ENCODE peak calls at places on chromosome 4, in seven cellular contexts. N is brain microvascular endothelial cell, F is tibial artery, C is HCT116, O is AG10803, B is transverse colon, W is glutamatergic neuron. U is an unnamed sample.

GRCh38 chr4:15006416-15007024 is 4.2 kb downstream of the CPEB2 start:
- DNase-seq in B (no peak), N (no peak), C (no peak), W (no peak), O (peak), F (no peak), U (no peak)

GRCh38 chr4:54082168-54082567 is 17.8 kb upstream of the CHIC2 start:
- DNase-seq in W (no peak), C (peak), N (peak), B (peak), F (no peak), O (peak), U (no peak)

GRCh38 chr4:7760706-7761105 is 179.0 kb downstream of the AFAP1 start:
- DNase-seq in W (peak), B (no peak), C (no peak), N (no peak), O (no peak), F (no peak), U (no peak)

GRCh38 chr4:132827522-132827921 is 321.6 kb upstream of the PCDH10 start:
- DNase-seq in F (no peak), W (no peak), B (no peak), C (no peak), O (no peak), N (no peak), U (no peak)

GRCh38 chr4:139419388-139419914 is 34.5 kb upstream of the RAB33B start:
- DNase-seq in B (peak), F (peak), C (no peak), N (peak), O (peak), W (no peak), U (no peak)

GRCh38 chr4:86043755-86044592 is 315.9 kb downstream of the MAPK10 start:
- DNase-seq in N (peak), W (no peak), B (no peak), C (peak), O (peak), F (no peak), U (no peak)

GRCh38 chr4:98421106-98421505 is 159.9 kb downstream of the RAP1GDS1 start:
- DNase-seq in W (no peak), O (peak), C (no peak), N (peak), B (no peak), F (no peak), U (no peak)

GRCh38 chr4:1014395-1015167 is 3.2 kb downstream of the FGFRL1 start:
- DNase-seq in F (no peak), B (no peak), W (no peak), N (no peak), O (no peak), C (no peak), U (no peak)

GRCh38 chr4:48943387-48943786 is 36.8 kb upstream of the OCIAD2 start:
- DNase-seq in C (peak), B (no peak), O (no peak), N (no peak), F (no peak), W (no peak), U (no peak)

GRCh38 chr4:165351359-165352130 is 24.1 kb downstream of the MSMO1 start:
- DNase-seq in O (no peak), F (no peak), C (no peak), B (no peak), W (no peak), N (no peak), U (no peak)

GRCh38 chr4:16843831-16844508 is 54.5 kb downstream of the LDB2 start:
- DNase-seq in C (no peak), B (no peak), F (no peak), O (peak), N (peak), W (no peak), U (no peak)

GRCh38 chr4:141703497-141703896 is 67.1 kb downstream of the IL15 start:
- DNase-seq in B (no peak), F (no peak), W (no peak), C (no peak), O (no peak), N (no peak), U (no peak)

GRCh38 chr4:122823476-122823875 is 3.2 kb upstream of the FGF2 start:
- DNase-seq in W (no peak), O (no peak), N (no peak), B (no peak), F (no peak), C (no peak), U (no peak)

GRCh38 chr4:184906480-184907097 is 80.8 kb upstream of the ACSL1 start:
- DNase-seq in B (no peak), O (no peak), W (no peak), N (no peak), C (no peak), F (no peak), U (no peak)

GRCh38 chr4:184911310-184911709 is 85.5 kb upstream of the ACSL1 start:
- DNase-seq in W (no peak), B (peak), F (no peak), O (peak), N (peak), C (peak), U (no peak)

GRCh38 chr4:184902550-184902949 is 76.8 kb upstream of the ACSL1 start:
- DNase-seq in B (no peak), F (no peak), O (no peak), C (no peak), N (no peak), W (no peak), U (no peak)

GRCh38 chr4:184907810-184908209 is 82.0 kb upstream of the ACSL1 start:
- DNase-seq in B (no peak), N (no peak), F (no peak), W (no peak), O (no peak), C (no peak), U (no peak)

GRCh38 chr4:184907216-184907615 is 81.4 kb upstream of the ACSL1 start:
- DNase-seq in O (no peak), F (no peak), B (no peak), C (no peak), W (no peak), N (no peak), U (no peak)
- TF ChIP-seq CTCF in O (no peak), F (no peak), B (no peak), C (no peak), W (no peak), N (no peak), U (peak)

DNA sequence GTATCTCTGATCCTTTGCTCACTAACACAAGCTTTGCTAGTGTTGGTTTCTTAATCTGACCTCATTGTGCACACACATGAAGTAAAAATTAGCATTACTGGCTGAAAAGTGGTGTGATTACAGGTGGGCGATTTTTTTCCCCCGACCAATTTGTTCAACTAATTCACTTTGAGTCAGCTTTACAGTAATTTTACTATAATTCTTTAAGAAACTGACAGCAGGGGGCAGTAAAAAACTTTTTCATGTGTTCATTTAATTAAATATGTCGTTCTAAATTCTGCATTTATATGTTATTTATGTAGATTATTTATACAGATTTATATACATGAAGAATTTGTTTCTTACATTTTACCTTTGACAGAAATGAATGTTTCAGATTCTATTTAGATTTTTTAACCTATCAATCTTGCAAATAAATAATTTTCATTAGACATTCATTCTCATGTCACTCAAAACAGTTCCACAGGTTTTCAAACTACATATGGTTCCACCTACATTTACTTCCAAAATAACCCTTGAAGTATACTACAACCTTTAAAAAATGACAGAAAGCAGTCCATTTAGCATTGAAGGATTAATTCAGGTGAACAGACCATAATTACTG is 17.5 kb downstream of the PALLD start:
- DNase-seq in B (no peak), W (no peak), F (no peak), N (no peak), C (no peak), O (peak), U (no peak)
- TF ChIP-seq CTCF in B (peak), W (peak), F (peak), N (no peak), C (peak), O (peak), U (no peak)

DNA sequence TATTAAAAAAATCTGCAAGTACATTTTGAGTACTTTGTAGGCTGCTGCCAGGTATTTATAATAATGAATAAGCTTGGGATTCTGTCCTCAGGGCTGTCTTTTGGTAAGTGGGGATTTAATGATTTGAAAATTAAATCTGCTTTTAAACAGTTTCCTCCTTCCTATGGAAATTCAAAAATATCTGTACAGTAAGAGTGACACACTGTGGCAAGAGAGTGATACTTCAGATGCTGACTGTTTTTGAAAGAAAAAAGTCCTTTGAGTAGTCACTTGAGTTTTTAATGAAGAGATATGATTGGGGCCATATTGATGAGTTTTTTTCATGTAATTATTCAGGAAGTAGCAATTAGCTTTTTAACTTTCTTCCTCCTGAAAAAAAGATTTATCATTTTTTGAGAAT is 49.2 kb downstream of the SMARCAD1 start:
- DNase-seq in F (no peak), B (no peak), C (no peak), O (no peak), W (no peak), N (no peak), U (no peak)
- TF ChIP-seq CTCF in F (no peak), B (peak), C (peak), O (peak), W (no peak), N (no peak), U (peak)

GRCh38 chr4:22607382-22607781 is 85.4 kb upstream of the GBA3 start:
- DNase-seq in F (peak), N (no peak), B (peak), C (peak), W (peak), O (peak), U (peak)
- TF ChIP-seq CTCF in F (peak), N (peak), B (peak), C (peak), W (no peak), O (peak), U (peak)